ENCODE peak calls at places on chromosomes 1 and 21, in eight cellular contexts. One of them, this sample, is unnamed. For H3K4me1, the result is how much of the 10 kb centered on the place peaks cover.

GRCh38 chr1:163250382-163250974 is 47.8 kb upstream of the RGS5 start:
- DNase-seq in right atrium auricular region: no peak
- DNase-seq in left ventricle myocardium inferior: no peak
- DNase-seq in spleen: no peak
- DNase-seq in uterus: no peak
- DNase-seq in A549: no peak
- DNase-seq in endodermal cell: no peak
- DNase-seq in Peyer's patch: no peak
- DNase-seq in this sample: no peak

GRCh38 chr1:202631076-202631923 is 79.0 kb downstream of the SYT2 start:
- DNase-seq in right atrium auricular region: no peak
- DNase-seq in left ventricle myocardium inferior: no peak
- DNase-seq in spleen: peak
- DNase-seq in uterus: no peak
- DNase-seq in A549: no peak
- DNase-seq in endodermal cell: no peak
- DNase-seq in Peyer's patch: no peak
- DNase-seq in this sample: no peak

GRCh38 chr1:198678901-198679329 is 40.1 kb downstream of the PTPRC start:
- DNase-seq in right atrium auricular region: no peak
- DNase-seq in left ventricle myocardium inferior: no peak
- DNase-seq in spleen: peak
- DNase-seq in uterus: no peak
- DNase-seq in A549: no peak
- DNase-seq in endodermal cell: no peak
- DNase-seq in Peyer's patch: no peak
- DNase-seq in this sample: no peak

GRCh38 chr1:84143796-84144565 is at the start of gene PRKACB:
- DNase-seq in right atrium auricular region: no peak
- DNase-seq in left ventricle myocardium inferior: no peak
- DNase-seq in spleen: no peak
- DNase-seq in uterus: no peak
- DNase-seq in A549: no peak
- DNase-seq in endodermal cell: no peak
- DNase-seq in Peyer's patch: no peak
- DNase-seq in this sample: peak

GRCh38 chr21:26405071-26405470 is 168.0 kb downstream of the CYYR1 start:
- DNase-seq in right atrium auricular region: no peak
- DNase-seq in left ventricle myocardium inferior: no peak
- DNase-seq in spleen: no peak
- DNase-seq in uterus: no peak
- DNase-seq in A549: no peak
- DNase-seq in endodermal cell: no peak
- DNase-seq in Peyer's patch: no peak
- DNase-seq in this sample: peak

GRCh38 chr1:70038025-70038424 is 167.4 kb downstream of the LRRC40 start:
- DNase-seq in right atrium auricular region: no peak
- DNase-seq in left ventricle myocardium inferior: no peak
- DNase-seq in spleen: no peak
- DNase-seq in uterus: no peak
- DNase-seq in A549: no peak
- DNase-seq in endodermal cell: no peak
- DNase-seq in Peyer's patch: no peak
- DNase-seq in this sample: peak

GRCh38 chr1:159054427-159054826 is 22.1 kb downstream of the AIM2 start:
- DNase-seq in right atrium auricular region: no peak
- DNase-seq in left ventricle myocardium inferior: no peak
- DNase-seq in spleen: no peak
- DNase-seq in uterus: no peak
- DNase-seq in A549: no peak
- DNase-seq in endodermal cell: no peak
- DNase-seq in Peyer's patch: no peak
- DNase-seq in this sample: peak

GRCh38 chr1:92502247-92502646 is 15.5 kb upstream of the GFI1 start:
- DNase-seq in right atrium auricular region: no peak
- DNase-seq in left ventricle myocardium inferior: no peak
- DNase-seq in spleen: no peak
- DNase-seq in uterus: no peak
- DNase-seq in A549: no peak
- DNase-seq in endodermal cell: no peak
- DNase-seq in Peyer's patch: no peak
- DNase-seq in this sample: no peak

DNA sequence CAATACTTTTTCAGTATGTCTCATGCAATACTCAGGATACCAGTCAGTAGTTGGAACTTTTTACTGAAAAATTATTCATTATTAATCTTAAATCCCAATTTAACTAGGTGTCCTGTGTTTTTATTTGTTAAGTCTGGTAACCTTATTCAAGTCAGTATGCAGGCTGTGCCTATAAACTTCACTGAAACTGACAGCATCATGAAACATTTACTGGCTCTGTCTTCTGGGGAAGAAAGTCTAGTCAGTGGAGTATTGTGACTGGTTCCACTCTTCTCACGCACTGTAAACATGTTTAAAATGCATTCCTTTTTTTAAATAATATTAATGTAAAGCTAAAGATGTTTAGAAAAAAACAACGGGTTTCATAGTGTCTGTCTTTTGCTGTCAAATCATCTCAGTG is 739.8 kb downstream of the LTN1 start:
- DNase-seq in right atrium auricular region: no peak
- DNase-seq in left ventricle myocardium inferior: no peak
- DNase-seq in spleen: no peak
- DNase-seq in uterus: no peak
- DNase-seq in A549: no peak
- DNase-seq in endodermal cell: no peak
- DNase-seq in Peyer's patch: no peak
- DNase-seq in this sample: no peak
- H3K4me1 ChIP-seq in right atrium auricular region: under half
- H3K4me1 ChIP-seq in left ventricle myocardium inferior: under half
- H3K4me1 ChIP-seq in spleen: under half
- H3K4me1 ChIP-seq in uterus: under half
- H3K4me1 ChIP-seq in A549: under half
- H3K4me1 ChIP-seq in endodermal cell: under half
- H3K4me1 ChIP-seq in Peyer's patch: under half
- H3K4me1 ChIP-seq in this sample: under half

GRCh38 chr1:39113109-39113743 is 87.1 kb downstream of the NDUFS5 start:
- DNase-seq in right atrium auricular region: no peak
- DNase-seq in left ventricle myocardium inferior: no peak
- DNase-seq in spleen: no peak
- DNase-seq in uterus: no peak
- DNase-seq in A549: no peak
- DNase-seq in endodermal cell: no peak
- DNase-seq in Peyer's patch: no peak
- DNase-seq in this sample: peak

GRCh38 chr1:39117985-39118384 is 86.5 kb upstream of the MACF1 start:
- DNase-seq in right atrium auricular region: no peak
- DNase-seq in left ventricle myocardium inferior: no peak
- DNase-seq in spleen: no peak
- DNase-seq in uterus: no peak
- DNase-seq in A549: no peak
- DNase-seq in endodermal cell: no peak
- DNase-seq in Peyer's patch: no peak
- DNase-seq in this sample: no peak

GRCh38 chr1:39115271-39116110 is 89.0 kb upstream of the MACF1 start:
- DNase-seq in right atrium auricular region: no peak
- DNase-seq in left ventricle myocardium inferior: no peak
- DNase-seq in spleen: no peak
- DNase-seq in uterus: no peak
- DNase-seq in A549: no peak
- DNase-seq in endodermal cell: no peak
- DNase-seq in Peyer's patch: no peak
- DNase-seq in this sample: no peak

GRCh38 chr1:39116116-39116607 is 88.3 kb upstream of the MACF1 start:
- DNase-seq in right atrium auricular region: no peak
- DNase-seq in left ventricle myocardium inferior: no peak
- DNase-seq in spleen: no peak
- DNase-seq in uterus: no peak
- DNase-seq in A549: no peak
- DNase-seq in endodermal cell: no peak
- DNase-seq in Peyer's patch: no peak
- DNase-seq in this sample: no peak

DNA sequence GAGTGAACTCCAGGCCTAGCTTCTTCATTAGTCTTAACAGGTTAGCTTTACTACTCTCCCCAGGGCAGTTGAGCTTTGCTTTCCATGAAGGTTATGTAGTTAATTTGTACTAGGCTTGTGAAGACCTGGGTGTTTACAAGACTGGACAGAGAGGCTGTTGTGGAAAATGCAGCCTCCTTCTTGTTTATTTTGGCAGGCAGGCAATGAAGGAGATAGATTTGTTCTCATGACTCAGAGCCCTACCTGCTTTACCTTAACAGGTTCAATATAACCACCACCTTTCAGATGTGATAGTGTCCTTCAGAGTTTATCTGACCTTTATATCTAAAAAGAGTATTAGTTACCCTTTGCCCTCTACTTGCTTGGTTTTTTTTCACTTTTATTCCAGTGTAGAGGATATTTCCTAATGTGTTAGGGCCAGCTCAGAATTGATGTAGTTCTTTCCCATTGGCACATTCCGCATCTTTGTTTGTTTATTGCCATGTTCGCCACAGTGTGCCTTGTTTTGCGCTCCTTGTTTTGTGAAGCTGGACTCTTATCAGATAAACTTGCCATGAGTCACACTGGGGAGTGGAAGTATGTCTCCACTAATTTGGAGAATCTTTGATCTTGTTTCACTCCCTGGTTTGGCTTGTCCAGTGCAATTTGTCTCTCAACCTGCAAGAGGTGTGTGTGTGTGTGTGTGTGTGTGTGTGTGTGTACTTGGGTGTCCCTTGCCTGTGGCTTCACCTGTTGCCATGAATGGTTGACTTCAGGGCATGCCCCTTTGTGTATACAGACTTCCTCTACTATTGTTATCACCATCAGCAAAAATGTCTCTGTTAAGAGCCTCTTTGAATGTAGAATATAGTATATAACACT is 87.4 kb upstream of the MACF1 start:
- DNase-seq in right atrium auricular region: no peak
- DNase-seq in left ventricle myocardium inferior: no peak
- DNase-seq in spleen: no peak
- DNase-seq in uterus: no peak
- DNase-seq in A549: no peak
- DNase-seq in endodermal cell: no peak
- DNase-seq in Peyer's patch: no peak
- DNase-seq in this sample: no peak
- H3K4me1 ChIP-seq in right atrium auricular region: under half
- H3K4me1 ChIP-seq in left ventricle myocardium inferior: under half
- H3K4me1 ChIP-seq in spleen: under half
- H3K4me1 ChIP-seq in uterus: under half
- H3K4me1 ChIP-seq in A549: under half
- H3K4me1 ChIP-seq in endodermal cell: under half
- H3K4me1 ChIP-seq in Peyer's patch: under half
- H3K4me1 ChIP-seq in this sample: half or more

DNA sequence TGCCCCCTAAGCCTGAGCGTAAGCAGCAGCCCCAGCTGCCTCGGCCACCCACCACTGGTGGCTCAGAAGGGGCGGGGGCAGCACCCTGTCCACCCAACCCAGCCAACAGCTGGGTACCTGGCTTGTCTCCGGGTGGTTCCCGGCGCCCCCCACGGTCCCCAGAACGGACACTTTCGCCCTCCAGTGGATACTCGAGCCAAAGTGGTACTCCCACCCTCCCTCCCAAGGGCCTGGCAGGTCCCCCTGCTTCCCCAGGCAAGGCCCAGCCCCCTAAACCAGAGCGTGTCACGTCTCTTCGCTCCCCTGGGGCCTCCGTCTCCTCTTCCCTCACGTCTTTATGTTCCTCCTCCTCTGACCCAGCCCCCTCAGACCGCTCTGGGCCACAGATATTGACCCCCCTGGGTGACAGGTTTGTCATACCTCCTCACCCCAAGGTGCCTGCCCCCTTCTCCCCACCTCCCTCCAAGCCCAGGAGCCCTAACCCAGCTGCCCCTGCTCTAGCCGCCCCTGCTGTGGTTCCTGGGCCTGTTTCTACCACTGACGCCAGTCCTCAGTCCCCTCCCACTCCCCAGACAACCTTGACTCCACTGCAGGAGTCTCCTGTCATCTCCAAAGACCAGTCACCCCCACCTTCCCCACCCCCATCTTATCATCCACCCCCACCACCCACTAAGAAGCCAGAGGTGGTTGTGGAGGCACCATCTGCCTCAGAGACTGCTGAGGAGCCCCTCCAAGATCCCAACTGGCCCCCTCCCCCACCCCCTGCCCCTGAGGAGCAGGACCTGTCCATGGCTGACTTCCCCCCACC is 46.2 kb downstream of the YARS1 start:
- DNase-seq in right atrium auricular region: no peak
- DNase-seq in left ventricle myocardium inferior: no peak
- DNase-seq in spleen: peak
- DNase-seq in uterus: no peak
- DNase-seq in A549: no peak
- DNase-seq in endodermal cell: no peak
- DNase-seq in Peyer's patch: no peak
- DNase-seq in this sample: no peak
- H3K4me1 ChIP-seq in right atrium auricular region: under half
- H3K4me1 ChIP-seq in left ventricle myocardium inferior: under half
- H3K4me1 ChIP-seq in spleen: under half
- H3K4me1 ChIP-seq in uterus: under half
- H3K4me1 ChIP-seq in A549: half or more
- H3K4me1 ChIP-seq in endodermal cell: under half
- H3K4me1 ChIP-seq in Peyer's patch: under half
- H3K4me1 ChIP-seq in this sample: under half

GRCh38 chr1:182588460-182589396 is at the start of gene RNASEL:
- DNase-seq in right atrium auricular region: peak
- DNase-seq in left ventricle myocardium inferior: peak
- DNase-seq in spleen: peak
- DNase-seq in uterus: peak
- DNase-seq in A549: peak
- DNase-seq in endodermal cell: peak
- DNase-seq in Peyer's patch: peak
- DNase-seq in this sample: peak

GRCh38 chr1:182587087-182587486 is 2.0 kb downstream of the RNASEL start:
- DNase-seq in right atrium auricular region: no peak
- DNase-seq in left ventricle myocardium inferior: no peak
- DNase-seq in spleen: no peak
- DNase-seq in uterus: no peak
- DNase-seq in A549: no peak
- DNase-seq in endodermal cell: no peak
- DNase-seq in Peyer's patch: no peak
- DNase-seq in this sample: no peak

GRCh38 chr1:182587666-182588438 is 1.2 kb downstream of the RNASEL start:
- DNase-seq in right atrium auricular region: no peak
- DNase-seq in left ventricle myocardium inferior: no peak
- DNase-seq in spleen: no peak
- DNase-seq in uterus: no peak
- DNase-seq in A549: no peak
- DNase-seq in endodermal cell: no peak
- DNase-seq in Peyer's patch: no peak
- DNase-seq in this sample: no peak

GRCh38 chr1:182584746-182585145 is 4.3 kb downstream of the RNASEL start:
- DNase-seq in right atrium auricular region: no peak
- DNase-seq in left ventricle myocardium inferior: no peak
- DNase-seq in spleen: no peak
- DNase-seq in uterus: no peak
- DNase-seq in A549: no peak
- DNase-seq in endodermal cell: no peak
- DNase-seq in Peyer's patch: no peak
- DNase-seq in this sample: no peak

GRCh38 chr1:182586380-182586779 is 2.7 kb downstream of the RNASEL start:
- DNase-seq in right atrium auricular region: no peak
- DNase-seq in left ventricle myocardium inferior: no peak
- DNase-seq in spleen: no peak
- DNase-seq in uterus: no peak
- DNase-seq in A549: no peak
- DNase-seq in endodermal cell: no peak
- DNase-seq in Peyer's patch: no peak
- DNase-seq in this sample: no peak
- H3K4me1 ChIP-seq in right atrium auricular region: under half
- H3K4me1 ChIP-seq in left ventricle myocardium inferior: under half
- H3K4me1 ChIP-seq in spleen: under half
- H3K4me1 ChIP-seq in uterus: under half
- H3K4me1 ChIP-seq in A549: under half
- H3K4me1 ChIP-seq in endodermal cell: under half
- H3K4me1 ChIP-seq in Peyer's patch: under half
- H3K4me1 ChIP-seq in this sample: under half